ENCODE peak calls at places on chromosomes 6 and 20, in six cellular contexts. One of them, this sample, is unnamed.
A peak's percentile ranks its signal among the peaks of the same experiment; 100 is the strongest.

GRCh38 chr20:36821964-36822437 is 48.4 kb upstream of the DSN1 start:
- DNase-seq in CD8-positive, alpha-beta T cell: no peak
- DNase-seq in breast epithelium: no peak
- DNase-seq in CD4-positive, CD25-positive, alpha-beta regulatory T cell: no peak
- DNase-seq in PC-3: no peak
- DNase-seq in lower lobe of right lung: no peak
- DNase-seq in this sample: no peak

GRCh38 chr6:154466139-154466538 is 44.3 kb downstream of the CNKSR3 start:
- DNase-seq in lower lobe of right lung: no peak
- DNase-seq in CD8-positive, alpha-beta T cell: no peak
- DNase-seq in CD4-positive, CD25-positive, alpha-beta regulatory T cell: no peak
- DNase-seq in PC-3: no peak
- DNase-seq in breast epithelium: no peak
- DNase-seq in this sample: no peak

GRCh38 chr20:57076202-57076651 is 190.2 kb downstream of the BMP7 start:
- DNase-seq in breast epithelium: no peak
- DNase-seq in CD8-positive, alpha-beta T cell: no peak
- DNase-seq in CD4-positive, CD25-positive, alpha-beta regulatory T cell: no peak
- DNase-seq in lower lobe of right lung: no peak
- DNase-seq in PC-3: peak; percentile 84
- DNase-seq in this sample: no peak

GRCh38 chr6:7617954-7618764 is 28.2 kb downstream of the SNRNP48 start:
- DNase-seq in CD8-positive, alpha-beta T cell: no peak
- DNase-seq in PC-3: peak; percentile 83
- DNase-seq in breast epithelium: peak; percentile 59
- DNase-seq in CD4-positive, CD25-positive, alpha-beta regulatory T cell: no peak
- DNase-seq in lower lobe of right lung: peak; percentile 70
- DNase-seq in this sample: no peak

GRCh38 chr6:12528581-12529363 is 187.8 kb upstream of the PHACTR1 start:
- DNase-seq in PC-3: no peak
- DNase-seq in CD8-positive, alpha-beta T cell: no peak
- DNase-seq in breast epithelium: no peak
- DNase-seq in lower lobe of right lung: no peak
- DNase-seq in CD4-positive, CD25-positive, alpha-beta regulatory T cell: no peak
- DNase-seq in this sample: no peak

GRCh38 chr6:165987483-165988305 is 180.0 kb downstream of the TBXT start:
- DNase-seq in PC-3: no peak
- DNase-seq in CD4-positive, CD25-positive, alpha-beta regulatory T cell: no peak
- DNase-seq in CD8-positive, alpha-beta T cell: no peak
- DNase-seq in breast epithelium: no peak
- DNase-seq in lower lobe of right lung: no peak
- DNase-seq in this sample: peak; percentile 71

GRCh38 chr6:44268095-44268628 is 2.1 kb upstream of the TMEM151B start:
- DNase-seq in PC-3: peak; percentile 76
- DNase-seq in CD4-positive, CD25-positive, alpha-beta regulatory T cell: peak; percentile 64
- DNase-seq in lower lobe of right lung: peak; percentile 52
- DNase-seq in breast epithelium: no peak
- DNase-seq in CD8-positive, alpha-beta T cell: peak; percentile 44
- DNase-seq in this sample: peak; percentile 86

GRCh38 chr6:14601490-14601889 is 483.9 kb downstream of the CD83 start:
- DNase-seq in CD4-positive, CD25-positive, alpha-beta regulatory T cell: no peak
- DNase-seq in lower lobe of right lung: no peak
- DNase-seq in PC-3: no peak
- DNase-seq in CD8-positive, alpha-beta T cell: no peak
- DNase-seq in breast epithelium: no peak
- DNase-seq in this sample: no peak

GRCh38 chr6:139777202-139777970 is 402.9 kb upstream of the CITED2 start:
- DNase-seq in PC-3: no peak
- DNase-seq in breast epithelium: no peak
- DNase-seq in CD8-positive, alpha-beta T cell: no peak
- DNase-seq in lower lobe of right lung: no peak
- DNase-seq in CD4-positive, CD25-positive, alpha-beta regulatory T cell: no peak
- DNase-seq in this sample: no peak

GRCh38 chr20:63471719-63472158 is 716 bp downstream of the KCNQ2 start:
- DNase-seq in lower lobe of right lung: no peak
- DNase-seq in breast epithelium: no peak
- DNase-seq in CD8-positive, alpha-beta T cell: no peak
- DNase-seq in PC-3: no peak
- DNase-seq in CD4-positive, CD25-positive, alpha-beta regulatory T cell: no peak
- DNase-seq in this sample: no peak

GRCh38 chr6:62150048-62150663 is 135.9 kb downstream of the KHDRBS2 start:
- DNase-seq in lower lobe of right lung: no peak
- DNase-seq in PC-3: peak; percentile 47
- DNase-seq in CD4-positive, CD25-positive, alpha-beta regulatory T cell: no peak
- DNase-seq in CD8-positive, alpha-beta T cell: no peak
- DNase-seq in breast epithelium: no peak
- DNase-seq in this sample: peak; percentile 30

GRCh38 chr20:33647603-33648395 is 14.3 kb upstream of the C20orf144 start:
- DNase-seq in lower lobe of right lung: no peak
- DNase-seq in CD4-positive, CD25-positive, alpha-beta regulatory T cell: no peak
- DNase-seq in PC-3: peak; percentile 85
- DNase-seq in breast epithelium: no peak
- DNase-seq in CD8-positive, alpha-beta T cell: no peak
- DNase-seq in this sample: no peak

GRCh38 chr6:19781269-19781668 is 55.9 kb upstream of the ID4 start:
- DNase-seq in CD4-positive, CD25-positive, alpha-beta regulatory T cell: no peak
- DNase-seq in CD8-positive, alpha-beta T cell: no peak
- DNase-seq in breast epithelium: no peak
- DNase-seq in PC-3: no peak
- DNase-seq in lower lobe of right lung: no peak
- DNase-seq in this sample: no peak

GRCh38 chr20:32672315-32672981 is 1.3 kb downstream of the C20orf203 start:
- DNase-seq in lower lobe of right lung: no peak
- DNase-seq in breast epithelium: no peak
- DNase-seq in CD8-positive, alpha-beta T cell: no peak
- DNase-seq in CD4-positive, CD25-positive, alpha-beta regulatory T cell: no peak
- DNase-seq in PC-3: no peak
- DNase-seq in this sample: no peak

GRCh38 chr6:17589402-17590116 is 10.5 kb upstream of the FAM8A1 start:
- DNase-seq in PC-3: peak; percentile 93
- DNase-seq in CD4-positive, CD25-positive, alpha-beta regulatory T cell: peak; percentile 55
- DNase-seq in breast epithelium: no peak
- DNase-seq in CD8-positive, alpha-beta T cell: no peak
- DNase-seq in lower lobe of right lung: no peak
- DNase-seq in this sample: peak; percentile 58

GRCh38 chr20:11726021-11726420 is 191.7 kb upstream of the BTBD3 start:
- DNase-seq in PC-3: no peak
- DNase-seq in lower lobe of right lung: no peak
- DNase-seq in CD4-positive, CD25-positive, alpha-beta regulatory T cell: no peak
- DNase-seq in CD8-positive, alpha-beta T cell: no peak
- DNase-seq in breast epithelium: no peak
- DNase-seq in this sample: no peak

GRCh38 chr6:16514249-16514648 is 247.0 kb downstream of the ATXN1 start:
- DNase-seq in lower lobe of right lung: no peak
- DNase-seq in breast epithelium: no peak
- DNase-seq in CD4-positive, CD25-positive, alpha-beta regulatory T cell: peak; percentile 36
- DNase-seq in PC-3: peak; percentile 70
- DNase-seq in CD8-positive, alpha-beta T cell: no peak
- DNase-seq in this sample: peak; percentile 37

GRCh38 chr6:54431466-54431865 is 123.2 kb downstream of the TINAG start:
- DNase-seq in CD8-positive, alpha-beta T cell: no peak
- DNase-seq in breast epithelium: no peak
- DNase-seq in PC-3: no peak
- DNase-seq in CD4-positive, CD25-positive, alpha-beta regulatory T cell: no peak
- DNase-seq in lower lobe of right lung: no peak
- DNase-seq in this sample: no peak

GRCh38 chr6:54426995-54427394 is 118.8 kb downstream of the TINAG start:
- DNase-seq in breast epithelium: no peak
- DNase-seq in lower lobe of right lung: no peak
- DNase-seq in PC-3: no peak
- DNase-seq in CD8-positive, alpha-beta T cell: no peak
- DNase-seq in CD4-positive, CD25-positive, alpha-beta regulatory T cell: no peak
- DNase-seq in this sample: no peak

GRCh38 chr6:54428437-54428836 is 120.2 kb downstream of the TINAG start:
- DNase-seq in CD8-positive, alpha-beta T cell: no peak
- DNase-seq in breast epithelium: no peak
- DNase-seq in CD4-positive, CD25-positive, alpha-beta regulatory T cell: no peak
- DNase-seq in PC-3: no peak
- DNase-seq in lower lobe of right lung: no peak
- DNase-seq in this sample: no peak

GRCh38 chr6:54427396-54427910 is 119.2 kb downstream of the TINAG start:
- DNase-seq in CD4-positive, CD25-positive, alpha-beta regulatory T cell: no peak
- DNase-seq in breast epithelium: no peak
- DNase-seq in lower lobe of right lung: no peak
- DNase-seq in CD8-positive, alpha-beta T cell: no peak
- DNase-seq in PC-3: peak; percentile 8
- DNase-seq in this sample: no peak
- H3K4me1 ChIP-seq in CD4-positive, CD25-positive, alpha-beta regulatory T cell: no peaks in the 10 kb centered on the region
- H3K4me1 ChIP-seq in breast epithelium: no peaks in the 10 kb centered on the region
- H3K4me1 ChIP-seq in lower lobe of right lung: no peaks in the 10 kb centered on the region
- H3K4me1 ChIP-seq in CD8-positive, alpha-beta T cell: no peaks in the 10 kb centered on the region
- H3K4me1 ChIP-seq in PC-3: no peaks in the 10 kb centered on the region
- H3K4me1 ChIP-seq in this sample: no peaks in the 10 kb centered on the region

GRCh38 chr6:43078651-43079050 is 2.5 kb downstream of the PTK7 start:
- DNase-seq in CD8-positive, alpha-beta T cell: no peak
- DNase-seq in CD4-positive, CD25-positive, alpha-beta regulatory T cell: no peak
- DNase-seq in PC-3: no peak
- DNase-seq in breast epithelium: no peak
- DNase-seq in lower lobe of right lung: no peak
- DNase-seq in this sample: no peak

GRCh38 chr6:43077981-43078411 is 1.9 kb downstream of the PTK7 start:
- DNase-seq in PC-3: no peak
- DNase-seq in CD8-positive, alpha-beta T cell: no peak
- DNase-seq in lower lobe of right lung: no peak
- DNase-seq in CD4-positive, CD25-positive, alpha-beta regulatory T cell: no peak
- DNase-seq in breast epithelium: no peak
- DNase-seq in this sample: peak; percentile 34

GRCh38 chr6:43086022-43086658 is 10.0 kb downstream of the PTK7 start:
- DNase-seq in PC-3: no peak
- DNase-seq in CD4-positive, CD25-positive, alpha-beta regulatory T cell: no peak
- DNase-seq in breast epithelium: no peak
- DNase-seq in lower lobe of right lung: no peak
- DNase-seq in CD8-positive, alpha-beta T cell: no peak
- DNase-seq in this sample: no peak

GRCh38 chr6:43081043-43081442 is 4.9 kb downstream of the PTK7 start:
- DNase-seq in lower lobe of right lung: no peak
- DNase-seq in CD4-positive, CD25-positive, alpha-beta regulatory T cell: no peak
- DNase-seq in CD8-positive, alpha-beta T cell: no peak
- DNase-seq in PC-3: no peak
- DNase-seq in breast epithelium: no peak
- DNase-seq in this sample: no peak

DNA sequence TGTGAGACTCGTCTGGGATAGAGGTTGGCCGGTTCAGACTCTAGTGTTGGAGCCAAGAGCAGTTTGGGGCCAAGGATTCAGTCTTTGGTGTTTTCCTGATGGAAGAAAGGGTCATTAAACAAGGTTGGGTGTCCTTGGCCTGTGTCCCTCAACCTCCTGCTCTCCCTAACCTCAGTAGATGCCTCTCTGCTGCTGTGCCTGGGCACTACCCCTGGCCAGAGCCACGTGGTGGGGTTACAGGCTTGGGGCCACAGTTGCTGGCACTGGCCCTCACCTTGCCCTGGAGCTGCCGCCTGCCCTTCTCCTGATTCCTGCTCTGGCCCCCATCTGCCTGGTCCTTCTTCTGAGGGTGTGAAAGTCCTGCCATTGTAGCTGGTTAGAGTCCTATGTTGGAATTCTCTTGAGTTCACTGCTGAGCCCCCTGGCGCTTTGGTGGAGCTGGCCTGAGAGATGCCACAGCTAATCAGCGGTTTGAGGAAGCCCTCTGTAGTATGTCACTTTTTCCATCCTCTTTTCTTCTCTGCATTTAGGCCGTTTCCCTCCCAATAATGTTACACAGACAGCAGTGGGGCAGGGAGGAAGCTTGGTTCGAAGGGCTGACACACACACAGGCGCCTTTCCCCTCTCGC is 7.0 kb downstream of the PTK7 start:
- DNase-seq in lower lobe of right lung: no peak
- DNase-seq in CD8-positive, alpha-beta T cell: no peak
- DNase-seq in PC-3: no peak
- DNase-seq in breast epithelium: no peak
- DNase-seq in CD4-positive, CD25-positive, alpha-beta regulatory T cell: no peak
- DNase-seq in this sample: no peak
- H3K4me1 ChIP-seq in lower lobe of right lung: peaks cover 10% of the 10 kb centered on the region
- H3K4me1 ChIP-seq in CD8-positive, alpha-beta T cell: no peaks in the 10 kb centered on the region
- H3K4me1 ChIP-seq in PC-3: no peaks in the 10 kb centered on the region
- H3K4me1 ChIP-seq in breast epithelium: no peaks in the 10 kb centered on the region
- H3K4me1 ChIP-seq in CD4-positive, CD25-positive, alpha-beta regulatory T cell: no peaks in the 10 kb centered on the region
- H3K4me1 ChIP-seq in this sample: peaks cover 5% of the 10 kb centered on the region

GRCh38 chr6:109374493-109374892 is 7.8 kb downstream of the CD164 start:
- DNase-seq in CD8-positive, alpha-beta T cell: no peak
- DNase-seq in breast epithelium: no peak
- DNase-seq in PC-3: no peak
- DNase-seq in CD4-positive, CD25-positive, alpha-beta regulatory T cell: no peak
- DNase-seq in lower lobe of right lung: no peak
- DNase-seq in this sample: no peak
- H3K4me1 ChIP-seq in CD8-positive, alpha-beta T cell: peaks cover 49% of the 10 kb centered on the region
- H3K4me1 ChIP-seq in breast epithelium: peaks cover 15% of the 10 kb centered on the region
- H3K4me1 ChIP-seq in PC-3: peaks cover 6% of the 10 kb centered on the region
- H3K4me1 ChIP-seq in CD4-positive, CD25-positive, alpha-beta regulatory T cell: peaks cover 51% of the 10 kb centered on the region
- H3K4me1 ChIP-seq in lower lobe of right lung: peaks cover 51% of the 10 kb centered on the region
- H3K4me1 ChIP-seq in this sample: no peaks in the 10 kb centered on the region

DNA sequence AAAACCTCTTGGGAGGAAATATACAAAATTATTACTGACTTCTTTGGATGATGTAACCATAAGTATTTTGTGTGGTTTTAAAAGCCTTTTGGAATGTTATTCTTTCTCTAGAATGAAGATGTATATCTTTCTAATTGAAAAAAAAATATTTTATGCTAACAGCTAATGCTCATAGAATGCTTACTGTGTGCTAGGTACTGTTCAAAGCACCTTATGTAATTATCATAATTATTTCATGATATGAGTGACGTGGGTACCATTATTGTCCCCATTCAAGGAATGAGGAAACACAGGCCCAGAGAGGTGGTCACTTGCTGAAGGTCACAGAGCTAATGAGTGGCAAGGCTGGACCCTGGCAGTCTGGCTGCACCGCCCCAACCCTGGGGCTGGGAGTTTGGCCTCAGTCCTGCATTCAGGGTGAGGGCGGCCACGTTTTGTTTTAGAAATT is 37.5 kb downstream of the TFEB start:
- DNase-seq in CD4-positive, CD25-positive, alpha-beta regulatory T cell: no peak
- DNase-seq in lower lobe of right lung: no peak
- DNase-seq in PC-3: no peak
- DNase-seq in CD8-positive, alpha-beta T cell: no peak
- DNase-seq in breast epithelium: no peak
- DNase-seq in this sample: no peak
- H3K4me1 ChIP-seq in CD4-positive, CD25-positive, alpha-beta regulatory T cell: no peaks in the 10 kb centered on the region
- H3K4me1 ChIP-seq in lower lobe of right lung: peaks cover 5% of the 10 kb centered on the region
- H3K4me1 ChIP-seq in PC-3: no peaks in the 10 kb centered on the region
- H3K4me1 ChIP-seq in CD8-positive, alpha-beta T cell: no peaks in the 10 kb centered on the region
- H3K4me1 ChIP-seq in breast epithelium: peaks cover 14% of the 10 kb centered on the region
- H3K4me1 ChIP-seq in this sample: no peaks in the 10 kb centered on the region

GRCh38 chr6:112033824-112034223 is 20.1 kb upstream of the CCN6 start:
- DNase-seq in lower lobe of right lung: no peak
- DNase-seq in PC-3: no peak
- DNase-seq in CD4-positive, CD25-positive, alpha-beta regulatory T cell: no peak
- DNase-seq in CD8-positive, alpha-beta T cell: no peak
- DNase-seq in breast epithelium: no peak
- DNase-seq in this sample: no peak

GRCh38 chr6:112034236-112034990 is 19.5 kb upstream of the CCN6 start:
- DNase-seq in lower lobe of right lung: no peak
- DNase-seq in PC-3: no peak
- DNase-seq in CD8-positive, alpha-beta T cell: no peak
- DNase-seq in breast epithelium: no peak
- DNase-seq in CD4-positive, CD25-positive, alpha-beta regulatory T cell: no peak
- DNase-seq in this sample: no peak

GRCh38 chr6:112036088-112036637 is 17.7 kb upstream of the CCN6 start:
- DNase-seq in PC-3: no peak
- DNase-seq in breast epithelium: no peak
- DNase-seq in lower lobe of right lung: no peak
- DNase-seq in CD8-positive, alpha-beta T cell: no peak
- DNase-seq in CD4-positive, CD25-positive, alpha-beta regulatory T cell: no peak
- DNase-seq in this sample: no peak

GRCh38 chr6:112037783-112038216 is 16.1 kb upstream of the CCN6 start:
- DNase-seq in lower lobe of right lung: no peak
- DNase-seq in PC-3: peak; percentile 83
- DNase-seq in CD8-positive, alpha-beta T cell: no peak
- DNase-seq in breast epithelium: no peak
- DNase-seq in CD4-positive, CD25-positive, alpha-beta regulatory T cell: no peak
- DNase-seq in this sample: no peak

GRCh38 chr6:112035446-112035845 is 18.5 kb upstream of the CCN6 start:
- DNase-seq in CD8-positive, alpha-beta T cell: no peak
- DNase-seq in lower lobe of right lung: no peak
- DNase-seq in PC-3: no peak
- DNase-seq in breast epithelium: no peak
- DNase-seq in CD4-positive, CD25-positive, alpha-beta regulatory T cell: no peak
- DNase-seq in this sample: no peak
- H3K4me1 ChIP-seq in CD8-positive, alpha-beta T cell: peaks cover 55% of the 10 kb centered on the region
- H3K4me1 ChIP-seq in lower lobe of right lung: peaks cover 25% of the 10 kb centered on the region
- H3K4me1 ChIP-seq in PC-3: peaks cover 31% of the 10 kb centered on the region
- H3K4me1 ChIP-seq in breast epithelium: no peaks in the 10 kb centered on the region
- H3K4me1 ChIP-seq in CD4-positive, CD25-positive, alpha-beta regulatory T cell: peaks cover 25% of the 10 kb centered on the region
- H3K4me1 ChIP-seq in this sample: no peaks in the 10 kb centered on the region

This sample was measured in H9.